ENCODE peak calls at places on chromosomes 2 and 18, in nine cellular contexts. I is D721Med, P is foreskin fibroblast, O is psoas muscle, S is AG09309, D is H9, V is ovary, U is progenitor cell of endocrine pancreas, H is cardiac muscle cell. T is an unnamed sample.

GRCh38 chr2:207156045-207156444 is 9.7 kb downstream of the KLF7 start:
- DNase-seq in P (no peak), U (no peak), D (no peak), S (no peak), V (no peak), H (no peak), O (no peak), I (no peak), T (no peak)

GRCh38 chr18:55402731-55403405 is 185.1 kb downstream of the TCF4 start:
- DNase-seq in O (no peak), V (no peak), I (no peak), U (no peak), H (no peak), P (peak), D (no peak), S (no peak), T (peak)

GRCh38 chr2:40719414-40719813 is 267.5 kb upstream of the SLC8A1 start:
- DNase-seq in V (no peak), S (no peak), O (no peak), D (no peak), I (no peak), U (no peak), H (no peak), P (no peak), T (no peak)

GRCh38 chr18:75072672-75073371 is 136.1 kb downstream of the PTGR3 start:
- DNase-seq in V (no peak), U (no peak), D (no peak), H (no peak), P (no peak), O (no peak), I (no peak), S (no peak), T (no peak)

GRCh38 chr2:240881913-240882312 is 13.3 kb downstream of the AGXT start:
- DNase-seq in P (no peak), I (no peak), D (no peak), V (no peak), U (no peak), O (no peak), H (no peak), S (no peak), T (no peak)

GRCh38 chr2:58762176-58762781 is 521.2 kb upstream of the FANCL start:
- DNase-seq in H (peak), D (peak), I (no peak), U (peak), V (peak), P (peak), S (no peak), O (no peak), T (peak)

GRCh38 chr18:48080546-48080945 is 150.1 kb upstream of the SMAD2 start:
- DNase-seq in P (no peak), D (peak), H (peak), U (no peak), V (no peak), S (no peak), I (no peak), O (no peak), T (no peak)

GRCh38 chr18:33277431-33277830 is 163.1 kb downstream of the CCDC178 start:
- DNase-seq in P (no peak), U (no peak), O (no peak), H (no peak), S (no peak), V (no peak), D (no peak), I (peak), T (no peak)

GRCh38 chr2:71379086-71379485 is 47.5 kb downstream of the ZNF638 start:
- DNase-seq in P (peak), I (no peak), V (no peak), U (no peak), H (no peak), S (peak), O (no peak), D (no peak), T (peak)

GRCh38 chr2:68727698-68728375 is 6.8 kb upstream of the ARHGAP25 start:
- DNase-seq in S (no peak), U (no peak), V (no peak), I (no peak), O (no peak), H (no peak), D (no peak), P (peak), T (no peak)

GRCh38 chr18:73563345-73563744 is 584.3 kb downstream of the FBXO15 start:
- DNase-seq in U (no peak), I (no peak), P (peak), V (no peak), H (no peak), O (no peak), S (peak), D (no peak), T (peak)

GRCh38 chr2:202965810-202966454 is 48.7 kb upstream of the NBEAL1 start:
- DNase-seq in P (peak), U (no peak), V (no peak), D (peak), H (peak), S (peak), I (no peak), O (no peak), T (peak)

GRCh38 chr2:151363709-151364108 is 6.3 kb downstream of the TNFAIP6 start:
- DNase-seq in D (no peak), H (no peak), S (no peak), U (no peak), V (no peak), O (no peak), P (peak), I (no peak), T (peak)

GRCh38 chr2:85131116-85131515 is 2.1 kb upstream of the TCF7L1 start:
- DNase-seq in D (peak), V (peak), I (no peak), P (peak), O (no peak), S (no peak), U (no peak), H (peak), T (peak)

GRCh38 chr2:159003555-159003954 is 35.1 kb downstream of the TANC1 start:
- DNase-seq in I (no peak), V (no peak), P (no peak), U (no peak), H (no peak), S (no peak), D (no peak), O (no peak), T (no peak)

GRCh38 chr2:172434821-172435607 is 7.6 kb downstream of the ITGA6 start:
- DNase-seq in V (no peak), H (no peak), D (peak), I (no peak), P (no peak), U (no peak), S (no peak), O (no peak), T (no peak)

GRCh38 chr18:36179562-36180334 is 7.5 kb upstream of the MOCOS start:
- DNase-seq in I (no peak), O (peak), U (no peak), S (no peak), D (no peak), P (peak), H (no peak), V (peak), T (peak)

GRCh38 chr2:10501521-10501961 is 53.4 kb upstream of the ODC1 start:
- DNase-seq in D (no peak), U (no peak), H (no peak), I (no peak), V (no peak), O (no peak), P (no peak), S (no peak), T (no peak)

GRCh38 chr2:180847073-180847472 is 133.3 kb upstream of the UBE2E3 start:
- DNase-seq in S (no peak), D (no peak), U (no peak), P (no peak), O (no peak), V (no peak), I (no peak), H (no peak), T (no peak)

GRCh38 chr2:138708682-138709241 is 71.4 kb downstream of the NXPH2 start:
- DNase-seq in V (peak), P (peak), H (peak), S (no peak), D (no peak), O (no peak), U (no peak), I (no peak), T (peak)

GRCh38 chr2:46963210-46963609 is 47.6 kb upstream of the MCFD2 start:
- DNase-seq in D (no peak), H (no peak), P (no peak), S (no peak), V (no peak), I (no peak), O (no peak), U (no peak), T (no peak)

GRCh38 chr2:28927878-28928277 is 33.4 kb downstream of the WDR43 start:
- DNase-seq in H (no peak), I (no peak), S (peak), P (peak), D (no peak), O (no peak), V (no peak), U (no peak), T (peak)

GRCh38 chr2:15797231-15797945 is 143.0 kb upstream of the MYCN start:
- DNase-seq in I (no peak), P (no peak), U (no peak), D (peak), V (no peak), S (no peak), O (no peak), H (no peak), T (no peak)

GRCh38 chr2:66431840-66432511 is 2.9 kb upstream of the MEIS1 start:
- DNase-seq in P (no peak), H (no peak), O (no peak), I (no peak), U (no peak), S (no peak), D (no peak), V (peak), T (no peak)

GRCh38 chr2:167944825-167945659 is 302.4 kb downstream of the STK39 start:
- DNase-seq in S (no peak), P (peak), O (no peak), V (no peak), D (no peak), U (no peak), H (no peak), I (no peak), T (peak)

GRCh38 chr2:16584824-16585546 is 80.6 kb downstream of the CYRIA start:
- DNase-seq in U (no peak), P (no peak), S (no peak), O (no peak), H (no peak), D (no peak), I (no peak), V (no peak), T (no peak)

GRCh38 chr2:100409461-100409860 is 8.0 kb downstream of the CHST10 start:
- DNase-seq in V (no peak), I (no peak), U (no peak), S (no peak), H (no peak), O (no peak), P (no peak), D (no peak), T (no peak)

GRCh38 chr18:78999939-79000338 is 20.3 kb downstream of the SALL3 start:
- DNase-seq in D (no peak), U (no peak), S (no peak), P (no peak), V (no peak), O (no peak), H (no peak), I (no peak), T (no peak)

GRCh38 chr2:176653856-176654443 is 384.7 kb downstream of the MTX2 start:
- DNase-seq in P (peak), V (peak), I (no peak), U (peak), H (peak), S (peak), O (peak), D (peak), T (peak)

GRCh38 chr2:119184512-119184911 is 26.0 kb upstream of the C1QL2 start:
- DNase-seq in H (no peak), S (no peak), D (no peak), O (no peak), U (no peak), P (peak), V (no peak), I (no peak), T (no peak)

GRCh38 chr2:26687328-26687727 is 5.2 kb upstream of the KCNK3 start:
- DNase-seq in V (no peak), S (no peak), P (no peak), D (no peak), U (no peak), H (no peak), I (no peak), O (no peak), T (no peak)

GRCh38 chr2:201360256-201360655 is 3.1 kb upstream of the FLACC1 start:
- DNase-seq in V (no peak), I (no peak), U (no peak), H (no peak), P (no peak), O (no peak), S (no peak), D (no peak), T (no peak)
- TF ChIP-seq CTCF in V (no peak), I (no peak), U (no peak), H (no peak), P (no peak), O (no peak), S (no peak), D (no peak), T (no peak)

GRCh38 chr2:25285265-25286024 is 56.3 kb downstream of the DNMT3A start:
- DNase-seq in D (no peak), V (no peak), S (no peak), P (no peak), H (no peak), O (no peak), I (no peak), U (no peak), T (no peak)
- TF ChIP-seq CTCF in D (no peak), V (no peak), S (no peak), P (no peak), H (no peak), O (no peak), I (no peak), U (no peak), T (no peak)

DNA sequence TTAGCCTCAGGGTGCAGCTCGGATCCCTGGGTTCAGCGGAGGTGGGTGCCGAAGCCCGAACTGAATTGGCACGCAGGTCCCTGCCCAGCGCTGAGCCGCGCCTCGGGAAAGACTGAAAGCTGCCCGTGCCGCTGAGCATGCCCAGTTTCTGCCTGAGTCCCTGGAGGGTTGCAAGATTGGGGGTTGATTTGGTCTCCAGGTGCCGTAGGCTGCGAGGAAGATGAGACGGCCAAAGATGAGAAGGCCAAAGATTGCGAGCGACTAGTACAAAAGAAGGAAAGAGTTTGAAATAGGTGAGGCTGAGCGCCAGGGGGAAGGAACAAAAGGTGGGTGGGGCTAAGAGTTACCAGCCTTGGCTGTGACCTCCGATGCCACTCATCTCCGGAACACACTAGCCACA is 852 bp upstream of the KCNH7 start:
- DNase-seq in U (peak), P (no peak), H (peak), V (no peak), O (no peak), I (no peak), S (no peak), D (peak), T (no peak)
- TF ChIP-seq CTCF in U (no peak), P (no peak), H (no peak), V (no peak), O (no peak), I (no peak), S (no peak), D (no peak), T (no peak)

GRCh38 chr2:108169982-108170625 is 69.7 kb upstream of the SULT1C3 start:
- DNase-seq in V (no peak), O (no peak), H (peak), S (no peak), I (no peak), P (peak), D (peak), U (no peak), T (peak)
- TF ChIP-seq CTCF in V (no peak), O (peak), H (peak), S (peak), I (peak), P (peak), D (peak), U (peak), T (peak)

DNA sequence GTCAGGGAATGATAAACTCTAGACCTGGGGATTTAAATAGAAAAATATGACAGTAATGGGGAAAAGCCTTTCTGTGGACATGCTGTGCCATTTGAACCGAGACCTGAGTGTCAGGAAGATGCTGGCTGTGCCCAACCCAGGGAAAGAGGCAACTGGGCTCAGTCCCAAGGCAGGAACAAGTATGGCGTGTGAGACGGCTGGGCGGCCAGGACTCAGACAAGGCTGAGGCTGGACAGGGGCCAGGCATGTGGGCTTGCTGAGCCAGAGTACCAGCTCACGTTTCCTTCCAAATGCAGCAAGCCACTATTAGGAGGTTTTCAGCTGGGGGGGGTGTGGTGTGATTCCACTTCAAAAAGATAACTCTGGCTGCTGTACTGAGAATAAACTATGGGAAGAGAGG is 92.4 kb downstream of the INPP5D start:
- DNase-seq in H (peak), S (no peak), I (no peak), O (peak), P (peak), D (no peak), U (no peak), V (no peak), T (peak)
- TF ChIP-seq CTCF in H (no peak), S (no peak), I (no peak), O (no peak), P (no peak), D (no peak), U (no peak), V (no peak), T (no peak)

GRCh38 chr2:36812196-36812595 is 115.7 kb downstream of the VIT start:
- DNase-seq in U (no peak), P (no peak), O (no peak), I (no peak), H (peak), V (no peak), D (peak), S (no peak), T (no peak)
- TF ChIP-seq CTCF in U (peak), P (peak), O (no peak), I (no peak), H (peak), V (no peak), D (peak), S (no peak), T (peak)

T was measured in fibroblast of the aortic adventitia.